ENCODE peak calls at places on chromosome 5, in six cellular contexts. U, T, F, X, K and Z are unnamed samples.

GRCh38 chr5:111461261-111461671 is 51.1 kb downstream of the STARD4 start:
- DNase-seq in U (peak; percentile 63), T (no peak), F (peak; percentile 32), X (peak; percentile 1), K (no peak), Z (peak; percentile 21)

GRCh38 chr5:65588694-65589093 is 25.6 kb downstream of the PPWD1 start:
- DNase-seq in U (no peak), T (no peak), F (no peak), X (no peak), K (no peak), Z (no peak)

GRCh38 chr5:180090769-180091546 is 19.4 kb upstream of the RNF130 start:
- DNase-seq in U (peak; percentile 52), T (no peak), F (no peak), X (peak; percentile 47), K (no peak), Z (peak; percentile 20)

GRCh38 chr5:14008819-14009311 is 64.4 kb upstream of the DNAH5 start:
- DNase-seq in U (no peak), T (no peak), F (no peak), X (no peak), K (no peak), Z (no peak)

GRCh38 chr5:89208392-89208791 is 325.4 kb upstream of the MEF2C start:
- DNase-seq in U (no peak), T (no peak), F (no peak), X (no peak), K (no peak), Z (no peak)

GRCh38 chr5:180591249-180591887 is at the start of gene SCGB3A1:
- DNase-seq in U (no peak), T (no peak), F (no peak), X (peak; percentile 17), K (peak; percentile 18), Z (no peak)

GRCh38 chr5:133668458-133668857 is 56.1 kb upstream of the FSTL4 start:
- DNase-seq in U (no peak), T (no peak), F (no peak), X (no peak), K (no peak), Z (no peak)

GRCh38 chr5:125232779-125233230 is 486.4 kb upstream of the ZNF608 start:
- DNase-seq in U (no peak), T (peak; percentile 33), F (no peak), X (peak; percentile 53), K (no peak), Z (no peak)

GRCh38 chr5:80266566-80266965 is 10.7 kb upstream of the SERINC5 start:
- DNase-seq in U (no peak), T (no peak), F (no peak), X (no peak), K (no peak), Z (no peak)

GRCh38 chr5:115944501-115944900 is 17.8 kb upstream of the LVRN start:
- DNase-seq in U (no peak), T (no peak), F (no peak), X (no peak), K (no peak), Z (no peak)

GRCh38 chr5:107381189-107381856 is 289.4 kb downstream of the EFNA5 start:
- DNase-seq in U (no peak), T (peak; percentile 82), F (no peak), X (peak; percentile 67), K (no peak), Z (no peak)

GRCh38 chr5:11912-12311 is 80.1 kb upstream of the PLEKHG4B start:
- DNase-seq in U (peak; percentile 23), T (no peak), F (no peak), X (peak; percentile 22), K (no peak), Z (no peak)

GRCh38 chr5:158429564-158429963 is 570.6 kb upstream of the CLINT1 start:
- DNase-seq in U (no peak), T (no peak), F (no peak), X (no peak), K (no peak), Z (no peak)

GRCh38 chr5:100903036-100903887 is at the start of gene ST8SIA4:
- DNase-seq in U (peak; percentile 80), T (peak; percentile 30), F (peak; percentile 50), X (peak; percentile 90), K (peak; percentile 82), Z (peak; percentile 11)

GRCh38 chr5:32504923-32505596 is 60.5 kb upstream of the ZFR start:
- DNase-seq in U (peak; percentile 58), T (peak; percentile 71), F (peak; percentile 20), X (peak; percentile 92), K (no peak), Z (peak; percentile 72)

GRCh38 chr5:89342106-89342876 is 459.3 kb upstream of the MEF2C start:
- DNase-seq in U (no peak), T (peak; percentile 56), F (no peak), X (no peak), K (no peak), Z (no peak)

GRCh38 chr5:31361906-31362900 is 168.7 kb downstream of the CDH6 start:
- DNase-seq in U (no peak), T (peak; percentile 70), F (no peak), X (no peak), K (no peak), Z (no peak)

GRCh38 chr5:5128766-5129165 is 11.4 kb upstream of the ADAMTS16 start:
- DNase-seq in U (no peak), T (no peak), F (no peak), X (no peak), K (no peak), Z (no peak)

GRCh38 chr5:127942246-127943060 is 141.1 kb upstream of the SLC12A2 start:
- DNase-seq in U (no peak), T (no peak), F (peak; percentile 28), X (peak; percentile 59), K (no peak), Z (no peak)

GRCh38 chr5:79727722-79728355 is 38.2 kb downstream of the CMYA5 start:
- DNase-seq in U (no peak), T (no peak), F (no peak), X (no peak), K (no peak), Z (no peak)

GRCh38 chr5:77155179-77155839 is 55.2 kb upstream of the PDE8B start:
- DNase-seq in U (no peak), T (no peak), F (no peak), X (no peak), K (no peak), Z (no peak)

GRCh38 chr5:139667730-139668063 is 19.5 kb downstream of the CXXC5 start:
- DNase-seq in U (no peak), T (no peak), F (no peak), X (no peak), K (no peak), Z (no peak)

GRCh38 chr5:137181685-137182084 is 317.4 kb downstream of the SPOCK1 start:
- DNase-seq in U (no peak), T (no peak), F (no peak), X (no peak), K (no peak), Z (no peak)

GRCh38 chr5:76794871-76795270 is 24.0 kb upstream of the F2RL1 start:
- DNase-seq in U (no peak), T (no peak), F (no peak), X (no peak), K (no peak), Z (no peak)

GRCh38 chr5:112973904-112974303 is 2.7 kb upstream of the DCP2 start:
- DNase-seq in U (no peak), T (no peak), F (no peak), X (no peak), K (no peak), Z (no peak)

GRCh38 chr5:88551724-88552345 is 283.2 kb upstream of the TMEM161B start:
- DNase-seq in U (no peak), T (no peak), F (no peak), X (no peak), K (no peak), Z (no peak)

GRCh38 chr5:50667079-50667652 is 729 bp downstream of the PARP8 start:
- DNase-seq in U (peak; percentile 74), T (peak; percentile 13), F (no peak), X (peak; percentile 10), K (peak; percentile 33), Z (peak; percentile 41)

GRCh38 chr5:980001-980588 is 28.5 kb upstream of the NKD2 start:
- DNase-seq in U (no peak), T (no peak), F (no peak), X (peak; percentile 64), K (no peak), Z (no peak)

GRCh38 chr5:107985144-107985543 is 314.4 kb upstream of the EFNA5 start:
- DNase-seq in U (peak; percentile 56), T (no peak), F (no peak), X (peak; percentile 50), K (no peak), Z (no peak)

GRCh38 chr5:135105105-135105484 is 71.1 kb upstream of the PITX1 start:
- DNase-seq in U (no peak), T (no peak), F (no peak), X (no peak), K (no peak), Z (no peak)

GRCh38 chr5:101418735-101419134 is 515.7 kb upstream of the ST8SIA4 start:
- DNase-seq in U (no peak), T (no peak), F (no peak), X (peak; percentile 14), K (no peak), Z (no peak)

GRCh38 chr5:138054863-138055558 is 22.1 kb upstream of the FAM13B start:
- DNase-seq in U (no peak), T (no peak), F (no peak), X (peak; percentile 16), K (no peak), Z (peak; percentile 56)

GRCh38 chr5:16585028-16585667 is 31.6 kb downstream of the RETREG1 start:
- DNase-seq in U (no peak), T (no peak), F (no peak), X (peak; percentile 5), K (no peak), Z (no peak)

GRCh38 chr5:166172597-166172996 is 2118.8 kb upstream of the WWC1 start:
- DNase-seq in U (no peak), T (no peak), F (no peak), X (no peak), K (no peak), Z (no peak)

GRCh38 chr5:9034671-9035070 is 511.2 kb downstream of the SEMA5A start:
- DNase-seq in U (no peak), T (peak; percentile 52), F (no peak), X (no peak), K (no peak), Z (no peak)

GRCh38 chr5:16383544-16384057 is 82.0 kb downstream of the ZNF622 start:
- DNase-seq in U (no peak), T (no peak), F (no peak), X (no peak), K (no peak), Z (no peak)